ENCODE peak calls at places on chromosome 15, in four cellular contexts. E is A172, D is MCF 10A, H is NCI-H1417. G is an unnamed sample.

GRCh38 chr15:62391565-62392262 is 226.6 kb upstream of the C2CD4B start:
- DNase-seq in E (peak), D (peak), H (peak), G (peak)

GRCh38 chr15:91258436-91258779 is 158.4 kb downstream of the SV2B start:
- DNase-seq in E (peak), D (peak), H (no peak), G (no peak)

GRCh38 chr15:85704021-85704420 is 90.7 kb downstream of the KLHL25 start:
- DNase-seq in E (no peak), D (no peak), H (no peak), G (no peak)

GRCh38 chr15:65773386-65774111 is 18.5 kb downstream of the DENND4A start:
- DNase-seq in E (no peak), D (no peak), H (no peak), G (no peak)

GRCh38 chr15:65292938-65293518 is 2.8 kb upstream of the RNU5A-1 start:
- DNase-seq in E (no peak), D (peak), H (no peak), G (no peak)

GRCh38 chr15:62878070-62878469 is 164.5 kb upstream of the TPM1 start:
- DNase-seq in E (no peak), D (no peak), H (no peak), G (no peak)

GRCh38 chr15:58793862-58794261 is 22.8 kb downstream of the MINDY2 start:
- DNase-seq in E (no peak), D (peak), H (no peak), G (no peak)

GRCh38 chr15:89104172-89104564 is 15.9 kb downstream of the ABHD2 start:
- DNase-seq in E (no peak), D (no peak), H (no peak), G (no peak)

GRCh38 chr15:46316024-46316423 is 681.2 kb downstream of the SQOR start:
- DNase-seq in E (no peak), D (no peak), H (no peak), G (no peak)

GRCh38 chr15:101162701-101163483 is 89.0 kb downstream of the CHSY1 start:
- DNase-seq in E (no peak), D (no peak), H (no peak), G (no peak)

GRCh38 chr15:96657096-96657495 is 326.6 kb downstream of the NR2F2 start:
- DNase-seq in E (no peak), D (no peak), H (no peak), G (no peak)

GRCh38 chr15:79872358-79873017 is 24.3 kb downstream of the MTHFS start:
- DNase-seq in E (peak), D (no peak), H (no peak), G (peak)

GRCh38 chr15:63493451-63493850 is 10.9 kb upstream of the USP3 start:
- DNase-seq in E (no peak), D (no peak), H (no peak), G (no peak)